ENCODE peak calls at places on chromosome 13, in eight cellular contexts. U is sigmoid colon, S is prostate gland, V is transverse colon, I is K562, N is Panc1, J is stomach, Y is HCT116. M is an unnamed sample.

GRCh38 chr13:21117104-21117809 is 55.9 kb upstream of the LATS2 start:
- DNase-seq in U (peak; percentile 13), S (no peak), V (no peak), I (no peak), N (no peak), J (no peak), Y (no peak), M (no peak)

GRCh38 chr13:36244073-36244472 is 29.7 kb upstream of the SOHLH2 start:
- DNase-seq in U (no peak), S (no peak), V (no peak), I (no peak), N (no peak), J (no peak), Y (no peak), M (no peak)

GRCh38 chr13:101916108-101916757 is 463.8 kb downstream of the ITGBL1 start:
- DNase-seq in U (no peak), S (no peak), V (no peak), I (no peak), N (no peak), J (no peak), Y (no peak), M (no peak)

GRCh38 chr13:30551194-30551593 is 66.5 kb upstream of the USPL1 start:
- DNase-seq in U (no peak), S (peak; percentile 17), V (no peak), I (no peak), N (no peak), J (no peak), Y (peak; percentile 26), M (no peak)

GRCh38 chr13:107554355-107554905 is 660.9 kb downstream of the LIG4 start:
- DNase-seq in U (no peak), S (no peak), V (no peak), I (no peak), N (no peak), J (no peak), Y (no peak), M (no peak)

GRCh38 chr13:51495300-51495699 is 42.5 kb upstream of the INTS6 start:
- DNase-seq in U (no peak), S (no peak), V (no peak), I (no peak), N (no peak), J (no peak), Y (no peak), M (no peak)

GRCh38 chr13:37966266-37966665 is 96.7 kb upstream of the TRPC4 start:
- DNase-seq in U (no peak), S (no peak), V (no peak), I (no peak), N (no peak), J (no peak), Y (no peak), M (no peak)

GRCh38 chr13:66222926-66223325 is 1007.2 kb downstream of the PCDH9 start:
- DNase-seq in U (no peak), S (no peak), V (no peak), I (no peak), N (no peak), J (no peak), Y (no peak), M (no peak)

GRCh38 chr13:24802074-24802473 is 38.1 kb downstream of the RNF17 start:
- DNase-seq in U (no peak), S (no peak), V (no peak), I (no peak), N (no peak), J (no peak), Y (no peak), M (no peak)

GRCh38 chr13:96109125-96109524 is 19.2 kb downstream of the HS6ST3 start:
- DNase-seq in U (no peak), S (no peak), V (no peak), I (no peak), N (no peak), J (no peak), Y (no peak), M (no peak)

GRCh38 chr13:109344552-109345157 is 441.7 kb downstream of the IRS2 start:
- DNase-seq in U (no peak), S (no peak), V (no peak), I (no peak), N (no peak), J (no peak), Y (no peak), M (no peak)

GRCh38 chr13:78326608-78327007 is 276.7 kb downstream of the POU4F1 start:
- DNase-seq in U (no peak), S (no peak), V (no peak), I (no peak), N (no peak), J (no peak), Y (no peak), M (no peak)

GRCh38 chr13:30142502-30143211 is 164.7 kb downstream of the KATNAL1 start:
- DNase-seq in U (peak; percentile 88), S (peak; percentile 61), V (peak; percentile 34), I (no peak), N (no peak), J (no peak), Y (peak; percentile 21), M (no peak)

GRCh38 chr13:92224052-92224821 is 825.8 kb downstream of the GPC5 start:
- DNase-seq in U (no peak), S (no peak), V (no peak), I (no peak), N (no peak), J (no peak), Y (no peak), M (no peak)

GRCh38 chr13:106561551-106562170 is 6.3 kb downstream of the ARGLU1 start:
- DNase-seq in U (no peak), S (no peak), V (no peak), I (no peak), N (no peak), J (no peak), Y (no peak), M (no peak)

GRCh38 chr13:99628442-99628841 is 127.2 kb downstream of the TM9SF2 start:
- DNase-seq in U (no peak), S (no peak), V (no peak), I (no peak), N (no peak), J (no peak), Y (no peak), M (no peak)

GRCh38 chr13:29683041-29683440 is 87.6 kb upstream of the SLC7A1 start:
- DNase-seq in U (no peak), S (no peak), V (no peak), I (no peak), N (no peak), J (no peak), Y (no peak), M (no peak)

GRCh38 chr13:45728759-45729158 is 26.6 kb downstream of the CBY2 start:
- DNase-seq in U (no peak), S (no peak), V (no peak), I (peak; percentile 20), N (no peak), J (no peak), Y (peak; percentile 45), M (no peak)

GRCh38 chr13:46797468-46798237 is 692 bp upstream of the ESD start:
- DNase-seq in U (no peak), S (no peak), V (no peak), I (no peak), N (no peak), J (no peak), Y (no peak), M (no peak)

GRCh38 chr13:75843033-75843432 is 206.9 kb downstream of the LMO7 start:
- DNase-seq in U (no peak), S (no peak), V (no peak), I (no peak), N (no peak), J (no peak), Y (no peak), M (no peak)

GRCh38 chr13:61123533-61124269 is 291.9 kb downstream of the PCDH20 start:
- DNase-seq in U (no peak), S (no peak), V (no peak), I (no peak), N (no peak), J (no peak), Y (no peak), M (no peak)

DNA sequence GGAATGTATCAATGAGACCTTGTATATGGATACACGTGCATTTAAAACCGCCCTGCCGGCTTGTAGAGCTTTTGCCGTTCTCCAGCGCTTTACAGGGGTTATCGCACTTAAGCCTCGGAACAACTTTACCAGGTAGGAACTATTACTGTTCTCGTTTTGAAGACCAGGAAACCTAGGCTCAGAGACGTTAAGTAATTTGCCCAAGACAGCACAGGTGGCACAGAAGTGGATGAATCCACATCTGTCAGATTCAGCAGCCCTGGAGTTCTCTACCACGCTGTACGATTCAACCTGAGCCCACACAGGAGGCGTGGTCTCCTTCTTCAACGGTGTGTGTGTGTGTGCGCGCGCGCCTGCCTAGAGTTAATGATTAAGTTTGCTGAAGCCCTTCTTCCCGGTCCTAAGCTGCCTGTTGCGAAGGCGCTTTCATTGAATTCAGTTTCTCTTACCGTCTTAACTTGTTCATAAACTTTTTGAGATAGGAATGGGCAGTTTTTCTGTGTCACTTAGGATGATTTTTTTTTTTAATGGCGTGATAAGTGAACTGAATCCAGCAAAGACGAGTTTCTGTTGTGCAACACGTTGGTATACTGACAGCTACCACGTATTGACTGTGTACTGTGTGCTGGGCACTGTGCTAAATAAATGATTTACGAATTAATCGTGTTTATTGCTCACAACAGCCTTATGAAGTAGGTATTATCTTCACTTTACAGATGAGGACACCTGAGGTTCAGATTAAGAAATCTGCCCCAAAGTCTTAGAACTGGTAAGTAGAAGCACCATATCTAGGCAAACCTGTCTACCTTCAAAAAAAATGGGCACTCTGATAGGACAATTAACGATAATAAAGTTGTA is 67.4 kb downstream of the KCNRG start:
- DNase-seq in U (peak; percentile 75), S (peak; percentile 78), V (peak; percentile 91), I (peak; percentile 47), N (no peak), J (peak; percentile 91), Y (peak; percentile 79), M (peak; percentile 93)
- TF ChIP-seq POLR2AphosphoS5 in U (no peak), S (peak; percentile 31), V (peak; percentile 29), I (peak; percentile 56), N (no peak), J (peak; percentile 45), Y (no peak), M (no peak)

DNA sequence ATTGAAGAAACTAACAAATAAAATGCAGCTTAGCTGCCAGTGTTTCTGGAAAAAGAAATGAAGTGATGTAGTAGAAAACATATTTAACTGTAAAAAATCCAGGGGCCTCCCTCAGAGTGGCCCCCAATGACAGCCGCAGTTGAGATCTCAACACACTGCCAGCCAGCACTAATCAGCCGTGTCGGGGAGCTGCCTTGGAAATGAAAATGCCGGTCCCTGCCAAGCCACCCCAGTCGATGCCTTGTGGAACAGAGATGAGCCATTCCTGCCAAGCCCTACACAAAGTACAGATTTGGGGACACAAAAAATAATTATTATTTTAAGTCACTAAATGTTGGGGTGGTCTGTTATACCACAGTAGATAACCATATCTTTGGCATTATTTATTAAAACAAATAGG is 1342.4 kb downstream of the EFNB2 start:
- DNase-seq in U (no peak), S (no peak), V (no peak), I (no peak), N (no peak), J (no peak), Y (no peak), M (no peak)
- H3K4me1 ChIP-seq in U (no peaks in the 10 kb centered on the region), S (no peaks in the 10 kb centered on the region), V (no peaks in the 10 kb centered on the region), I (no peaks in the 10 kb centered on the region), N (no peaks in the 10 kb centered on the region), J (no peaks in the 10 kb centered on the region), Y (no peaks in the 10 kb centered on the region), M (no peaks in the 10 kb centered on the region)

GRCh38 chr13:19074519-19074918 is 107.1 kb downstream of the TUBA3C start:
- DNase-seq in U (no peak), S (no peak), V (no peak), I (no peak), N (no peak), J (no peak), Y (no peak), M (no peak)
- H3K9me3 ChIP-seq in U (peaks cover 9% of the 10 kb centered on the region), S (no peaks in the 10 kb centered on the region), V (no peaks in the 10 kb centered on the region), I (no peaks in the 10 kb centered on the region), N (no peaks in the 10 kb centered on the region), J (peaks cover 20% of the 10 kb centered on the region), Y (peaks cover 7% of the 10 kb centered on the region), M (peaks cover 40% of the 10 kb centered on the region)

GRCh38 chr13:110394371-110394841 is 87.3 kb downstream of the COL4A2 start:
- DNase-seq in U (no peak), S (no peak), V (no peak), I (no peak), N (no peak), J (no peak), Y (no peak), M (no peak)
- TF ChIP-seq POLR2AphosphoS5 in U (no peak), S (no peak), V (no peak), I (no peak), N (no peak), J (no peak), Y (no peak), M (no peak)